ENCODE peak calls at places on chromosomes 3 and 15, in six cellular contexts. A, J, Z, X, V and E are unnamed samples.

GRCh38 chr3:73602171-73602570 is 22.6 kb downstream of the PDZRN3 start:
- DNase-seq in A (no peak), V (no peak), J (no peak), Z (no peak), X (no peak), E (no peak)

GRCh38 chr3:27629381-27629780 is 92.7 kb downstream of the EOMES start:
- DNase-seq in A (no peak), J (no peak), V (peak; percentile 56), X (no peak), Z (no peak), E (no peak)

GRCh38 chr3:45464336-45464809 is 76.0 kb downstream of the LARS2 start:
- DNase-seq in V (peak; percentile 4), J (peak; percentile 5), Z (peak; percentile 59), A (no peak), X (peak; percentile 88), E (peak; percentile 53)

GRCh38 chr15:74920472-74920871 is 13.8 kb upstream of the FAM219B start:
- DNase-seq in X (no peak), V (peak; percentile 43), A (no peak), J (no peak), Z (no peak), E (no peak)

GRCh38 chr15:65517866-65518207 is 348 bp upstream of the DPP8 start:
- DNase-seq in A (no peak), Z (no peak), J (no peak), X (no peak), V (no peak), E (no peak)

GRCh38 chr15:69000725-69001503 is 13.6 kb upstream of the NOX5 start:
- DNase-seq in A (no peak), J (no peak), V (no peak), X (no peak), Z (no peak), E (no peak)

GRCh38 chr3:50635066-50635465 is 18.1 kb downstream of the MAPKAPK3 start:
- DNase-seq in V (no peak), J (no peak), A (no peak), X (no peak), Z (no peak), E (no peak)

GRCh38 chr3:159246385-159246784 is 444.5 kb downstream of the MFSD1 start:
- DNase-seq in A (no peak), V (no peak), J (no peak), Z (no peak), X (no peak), E (no peak)

GRCh38 chr3:168860028-168860427 is 764.3 kb upstream of the GOLIM4 start:
- DNase-seq in V (no peak), A (peak; percentile 77), X (no peak), J (no peak), Z (no peak), E (no peak)

GRCh38 chr3:37144806-37145205 is 29.6 kb downstream of the LRRFIP2 start:
- DNase-seq in V (peak; percentile 18), J (peak; percentile 12), Z (no peak), X (no peak), A (peak; percentile 30), E (no peak)

GRCh38 chr3:31562525-31562924 is 29.8 kb downstream of the STT3B start:
- DNase-seq in V (no peak), J (no peak), X (peak; percentile 36), A (no peak), Z (peak; percentile 87), E (peak; percentile 85)

GRCh38 chr15:98855067-98855814 is 152.4 kb downstream of the PGPEP1L start:
- DNase-seq in J (peak; percentile 53), A (no peak), X (no peak), V (no peak), Z (no peak), E (no peak)

GRCh38 chr15:33639968-33640367 is 328.3 kb upstream of the CHRM5 start:
- DNase-seq in X (no peak), V (no peak), A (no peak), Z (no peak), J (no peak), E (no peak)

GRCh38 chr15:76346666-76347506 is 10.3 kb downstream of the ISL2 start:
- DNase-seq in J (no peak), A (no peak), X (no peak), Z (peak; percentile 69), V (peak; percentile 50), E (peak; percentile 50)

GRCh38 chr3:198107840-198108734 is 148.1 kb downstream of the LMLN start:
- DNase-seq in V (no peak), A (no peak), X (peak; percentile 91), Z (no peak), J (no peak), E (no peak)

GRCh38 chr3:127585163-127585812 is 5.2 kb downstream of the TPRA1 start:
- DNase-seq in J (no peak), A (no peak), X (no peak), Z (no peak), V (no peak), E (no peak)

GRCh38 chr3:56894912-56895431 is 93.2 kb upstream of the ARHGEF3 start:
- DNase-seq in J (no peak), X (no peak), Z (no peak), V (no peak), A (no peak), E (no peak)

GRCh38 chr15:66387176-66388056 is 704 bp downstream of the MAP2K1 start:
- DNase-seq in A (peak; percentile 29), V (peak; percentile 78), J (peak; percentile 71), Z (peak; percentile 72), X (peak; percentile 72), E (peak; percentile 56)

GRCh38 chr3:188712257-188712924 is 459.4 kb upstream of the TPRG1 start:
- DNase-seq in V (peak; percentile 64), X (no peak), Z (no peak), J (peak; percentile 25), A (peak; percentile 83), E (no peak)

GRCh38 chr3:192571197-192571791 is 156.0 kb downstream of the FGF12 start:
- DNase-seq in J (peak; percentile 11), A (no peak), V (peak; percentile 72), X (peak; percentile 1), Z (no peak), E (no peak)

GRCh38 chr3:12135029-12135634 is 23.6 kb downstream of the TIMP4 start:
- DNase-seq in X (peak; percentile 63), A (peak; percentile 43), Z (peak; percentile 78), J (peak; percentile 66), V (peak; percentile 61), E (peak; percentile 74)

GRCh38 chr3:134373942-134374790 is at the start of gene AMOTL2:
- DNase-seq in V (peak; percentile 93), A (peak; percentile 89), J (peak; percentile 93), Z (peak; percentile 92), X (peak; percentile 31), E (peak; percentile 95)

GRCh38 chr15:48939686-48940085 is 24.0 kb downstream of the SHC4 start:
- DNase-seq in V (no peak), X (no peak), Z (no peak), J (peak; percentile 50), A (no peak), E (no peak)

GRCh38 chr3:27345959-27346865 is 23.0 kb downstream of the NEK10 start:
- DNase-seq in V (no peak), X (no peak), Z (no peak), A (no peak), J (no peak), E (no peak)

GRCh38 chr3:29468150-29468549 is 187.3 kb downstream of the RBMS3 start:
- DNase-seq in J (no peak), V (no peak), A (no peak), Z (no peak), X (no peak), E (no peak)

GRCh38 chr3:154690413-154690812 is 260.4 kb upstream of the GPR149 start:
- DNase-seq in X (no peak), Z (no peak), A (no peak), J (no peak), V (no peak), E (no peak)

GRCh38 chr15:56837281-56837680 is 81.2 kb upstream of the TCF12 start:
- DNase-seq in Z (no peak), A (no peak), X (no peak), V (no peak), J (no peak), E (no peak)

GRCh38 chr3:114151091-114151490 is 27.8 kb downstream of the DRD3 start:
- DNase-seq in A (no peak), J (no peak), Z (no peak), V (no peak), X (no peak), E (no peak)

GRCh38 chr3:114147281-114147680 is 31.6 kb downstream of the DRD3 start:
- DNase-seq in X (no peak), A (no peak), V (no peak), Z (peak; percentile 50), J (peak; percentile 8), E (peak; percentile 21)

GRCh38 chr3:114143817-114144216 is 35.0 kb downstream of the DRD3 start:
- DNase-seq in J (no peak), A (no peak), X (no peak), V (no peak), Z (no peak), E (no peak)

GRCh38 chr3:114144909-114145688 is 33.8 kb downstream of the DRD3 start:
- DNase-seq in X (no peak), Z (no peak), V (peak; percentile 48), J (peak; percentile 5), A (no peak), E (no peak)
- TF ChIP-seq JUN in X (no peak), Z (no peak), V (no peak), J (no peak), A (no peak), E (no peak)

GRCh38 chr15:52717924-52718323 is 38.7 kb upstream of the ATOSA start:
- DNase-seq in Z (no peak), A (no peak), X (no peak), J (no peak), V (no peak), E (no peak)
- TF ChIP-seq JUN in Z (no peak), A (no peak), X (no peak), J (no peak), V (no peak), E (no peak)

DNA sequence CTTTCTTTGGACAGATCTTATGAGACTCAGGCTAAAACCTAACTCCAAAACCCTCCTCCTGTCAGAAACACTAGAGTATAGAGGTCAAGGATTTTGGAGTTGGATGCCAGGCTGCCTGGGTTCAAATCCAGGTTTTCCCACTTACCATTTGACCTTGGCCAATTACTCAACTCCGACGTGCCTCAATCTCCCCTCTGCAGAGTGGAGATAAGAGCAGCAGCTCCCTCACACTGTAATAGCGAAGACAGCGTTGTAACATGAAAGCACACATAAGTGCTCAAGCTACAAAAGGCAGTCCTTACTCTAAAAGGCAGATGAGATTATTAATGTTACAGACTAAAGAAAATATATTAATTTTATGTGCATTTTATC is 90.1 kb downstream of the IGF2BP2 start:
- DNase-seq in J (no peak), A (no peak), V (peak; percentile 62), Z (no peak), X (peak; percentile 76), E (no peak)
- TF ChIP-seq JUN in J (no peak), A (no peak), V (no peak), Z (no peak), X (no peak), E (no peak)

DNA sequence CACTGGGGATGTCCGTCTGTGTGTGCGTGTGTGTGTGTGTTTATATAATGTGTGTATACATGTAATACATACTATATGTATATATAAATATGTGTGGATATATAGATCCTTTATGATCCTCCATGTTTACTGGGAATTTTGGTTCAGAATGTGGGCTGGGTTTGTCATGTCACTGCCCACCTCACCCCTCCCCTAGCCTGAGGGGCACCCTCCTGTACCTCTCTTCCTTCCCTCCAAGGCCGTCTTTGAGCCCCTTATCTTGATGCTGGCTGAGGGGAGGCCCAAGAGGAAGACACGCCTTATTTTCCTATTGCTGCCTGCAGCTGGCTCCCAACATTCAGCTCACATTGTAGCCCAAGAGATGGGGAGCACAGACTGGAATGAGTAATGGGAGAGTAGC is 2.3 kb downstream of the TMEM43 start:
- DNase-seq in J (no peak), A (no peak), Z (peak; percentile 29), X (peak; percentile 24), V (no peak), E (no peak)
- TF ChIP-seq JUN in J (no peak), A (no peak), Z (no peak), X (no peak), V (no peak), E (no peak)